ENCODE peak calls at places on chromosomes 3 and 15, in eight cellular contexts. T is activated T-cell treated with anti-CD3 and anti-CD28 coated beads, Interleukin-2, amount 50 U/mL, for 72 hours; V is Caco-2; B is hippocampal formation; K is neuronal stem cell; G is activated naive CD8-positive, alpha-beta T cell treated with anti-CD3 and anti-CD28 coated beads, Interleukin-2, amount 50 U/mL, for 16 hours; Z is ELR; F is cardiac fibroblast. I is an unnamed sample.
A peak's percentile ranks its signal among the peaks of the same experiment; 100 is the strongest.

GRCh38 chr3:42476225-42477160 is 25.9 kb upstream of the VIPR1 start:
- DNase-seq in T (no peak), V (no peak), B (no peak), K (no peak), G (no peak), Z (no peak), F (no peak), I (no peak)

GRCh38 chr3:4320453-4320852 is 17.3 kb downstream of the SETMAR start:
- DNase-seq in T (no peak), V (no peak), B (no peak), K (no peak), G (no peak), Z (no peak), F (no peak), I (no peak)

GRCh38 chr3:169751875-169752274 is 13.0 kb downstream of the TERC start:
- DNase-seq in T (no peak), V (no peak), B (no peak), K (no peak), G (no peak), Z (no peak), F (no peak), I (no peak)

GRCh38 chr15:64667736-64668161 is 107.6 kb downstream of the RBPMS2 start:
- DNase-seq in T (no peak), V (no peak), B (no peak), K (no peak), G (no peak), Z (peak; percentile 53), F (peak; percentile 74), I (no peak)

GRCh38 chr3:194272861-194273266 is 78.3 kb downstream of the CPN2 start:
- DNase-seq in T (no peak), V (peak; percentile 14), B (no peak), K (no peak), G (no peak), Z (no peak), F (no peak), I (no peak)

GRCh38 chr15:51731549-51732267 is 5.7 kb downstream of the LYSMD2 start:
- DNase-seq in T (peak; percentile 42), V (no peak), B (no peak), K (no peak), G (no peak), Z (peak; percentile 37), F (peak; percentile 72), I (no peak)

GRCh38 chr3:168398371-168399030 is 302.8 kb upstream of the GOLIM4 start:
- DNase-seq in T (no peak), V (no peak), B (no peak), K (no peak), G (no peak), Z (no peak), F (peak; percentile 38), I (no peak)

GRCh38 chr15:71334434-71334833 is 219.2 kb downstream of the THSD4 start:
- DNase-seq in T (no peak), V (no peak), B (no peak), K (no peak), G (no peak), Z (no peak), F (no peak), I (no peak)

GRCh38 chr3:112002458-112002971 is 3.8 kb downstream of the TAGLN3 start:
- DNase-seq in T (peak; percentile 38), V (no peak), B (no peak), K (no peak), G (peak; percentile 8), Z (peak; percentile 93), F (peak; percentile 59), I (no peak)

GRCh38 chr3:188396900-188397299 is 242.9 kb downstream of the LPP start:
- DNase-seq in T (no peak), V (no peak), B (no peak), K (no peak), G (no peak), Z (no peak), F (no peak), I (no peak)

GRCh38 chr3:141940204-141940776 is 63.8 kb downstream of the ATP1B3 start:
- DNase-seq in T (peak; percentile 46), V (peak; percentile 44), B (no peak), K (no peak), G (no peak), Z (peak; percentile 95), F (peak; percentile 72), I (no peak)

GRCh38 chr3:42256135-42256819 is 9.7 kb downstream of the CCK start:
- DNase-seq in T (no peak), V (no peak), B (no peak), K (no peak), G (no peak), Z (peak; percentile 89), F (peak; percentile 58), I (no peak)

GRCh38 chr15:83365370-83365938 is 81.0 kb upstream of the BNC1 start:
- DNase-seq in T (peak; percentile 27), V (no peak), B (peak; percentile 36), K (no peak), G (no peak), Z (peak; percentile 66), F (peak; percentile 66), I (peak; percentile 30)

GRCh38 chr3:128490650-128491070 is 2.3 kb downstream of the GATA2 start:
- DNase-seq in T (no peak), V (no peak), B (no peak), K (no peak), G (no peak), Z (no peak), F (no peak), I (no peak)

GRCh38 chr3:11159421-11159904 is 5.2 kb downstream of the HRH1 start:
- DNase-seq in T (no peak), V (no peak), B (no peak), K (no peak), G (no peak), Z (peak; percentile 87), F (peak; percentile 94), I (no peak)

GRCh38 chr3:45789235-45789812 is 7.0 kb downstream of the SLC6A20 start:
- DNase-seq in T (no peak), V (no peak), B (no peak), K (no peak), G (no peak), Z (no peak), F (no peak), I (no peak)

GRCh38 chr3:35426581-35426980 is 212.7 kb upstream of the ARPP21 start:
- DNase-seq in T (no peak), V (no peak), B (no peak), K (no peak), G (no peak), Z (no peak), F (no peak), I (no peak)

GRCh38 chr3:57683286-57683685 is 9.6 kb downstream of the DENND6A start:
- DNase-seq in T (no peak), V (no peak), B (no peak), K (no peak), G (no peak), Z (no peak), F (no peak), I (no peak)

GRCh38 chr15:67857220-67857619 is 17.4 kb upstream of the RNU6-1 start:
- DNase-seq in T (no peak), V (no peak), B (no peak), K (no peak), G (no peak), Z (no peak), F (no peak), I (no peak)

GRCh38 chr3:113263020-113263419 is 51.7 kb downstream of the BOC start:
- DNase-seq in T (no peak), V (no peak), B (no peak), K (no peak), G (no peak), Z (no peak), F (no peak), I (no peak)

GRCh38 chr3:40719660-40720287 is 195.0 kb downstream of the ZNF621 start:
- DNase-seq in T (no peak), V (no peak), B (no peak), K (peak; percentile 12), G (no peak), Z (peak; percentile 31), F (peak; percentile 36), I (no peak)

GRCh38 chr3:127458698-127459097 is 131.8 kb downstream of the TPRA1 start:
- DNase-seq in T (peak; percentile 29), V (peak; percentile 60), B (no peak), K (peak; percentile 91), G (no peak), Z (no peak), F (no peak), I (peak; percentile 92)

GRCh38 chr3:100615684-100616083 is 6.3 kb downstream of the ADGRG7 start:
- DNase-seq in T (no peak), V (no peak), B (no peak), K (no peak), G (no peak), Z (no peak), F (peak; percentile 56), I (no peak)

GRCh38 chr3:47324278-47324865 is 41.6 kb downstream of the KLHL18 start:
- DNase-seq in T (peak; percentile 50), V (peak; percentile 72), B (peak; percentile 78), K (peak; percentile 67), G (no peak), Z (peak; percentile 80), F (peak; percentile 88), I (peak; percentile 57)

GRCh38 chr3:98691897-98692296 is 71.2 kb upstream of the ST3GAL6 start:
- DNase-seq in T (no peak), V (no peak), B (no peak), K (no peak), G (no peak), Z (no peak), F (peak; percentile 43), I (no peak)

GRCh38 chr15:26874774-26875475 is 8.1 kb downstream of the GABRA5 start:
- DNase-seq in T (no peak), V (no peak), B (no peak), K (no peak), G (no peak), Z (no peak), F (no peak), I (no peak)

GRCh38 chr3:197847866-197848401 is 56.9 kb downstream of the LRCH3 start:
- DNase-seq in T (peak; percentile 27), V (no peak), B (peak; percentile 44), K (no peak), G (no peak), Z (peak; percentile 44), F (no peak), I (no peak)

GRCh38 chr3:126337980-126338651 is 19.1 kb downstream of the KLF15 start:
- DNase-seq in T (no peak), V (no peak), B (no peak), K (no peak), G (no peak), Z (no peak), F (no peak), I (no peak)

GRCh38 chr15:36675008-36675407 is 95.6 kb downstream of the CDIN1 start:
- DNase-seq in T (no peak), V (no peak), B (no peak), K (no peak), G (no peak), Z (no peak), F (no peak), I (no peak)

GRCh38 chr3:50639055-50639494 is 22.1 kb downstream of the MAPKAPK3 start:
- DNase-seq in T (no peak), V (no peak), B (no peak), K (no peak), G (no peak), Z (peak; percentile 75), F (peak; percentile 53), I (no peak)

GRCh38 chr15:63052961-63053698 is 10.6 kb downstream of the TPM1 start:
- DNase-seq in T (no peak), V (no peak), B (no peak), K (no peak), G (no peak), Z (peak; percentile 66), F (peak; percentile 75), I (no peak)

GRCh38 chr3:191627064-191627463 is 166.1 kb downstream of the PYDC2 start:
- DNase-seq in T (no peak), V (no peak), B (peak; percentile 51), K (no peak), G (no peak), Z (no peak), F (no peak), I (peak; percentile 3)

GRCh38 chr3:6622712-6623111 is 238.2 kb upstream of the GRM7 start:
- DNase-seq in T (no peak), V (no peak), B (no peak), K (no peak), G (no peak), Z (no peak), F (no peak), I (no peak)

GRCh38 chr3:140247775-140248174 is 312.8 kb downstream of the CLSTN2 start:
- DNase-seq in T (no peak), V (peak; percentile 42), B (no peak), K (no peak), G (no peak), Z (no peak), F (no peak), I (no peak)

I was measured in neural crest cell.